ENCODE peak calls at places on chromosomes 4 and X, in six cellular contexts. One of them, this sample, is unnamed.

GRCh38 chrX:41334866-41335589 is 1.1 kb downstream of the DDX3X start:
- DNase-seq in pancreas: peak; percentile 74
- DNase-seq in left lung: peak; percentile 80
- DNase-seq in ascending aorta: peak; percentile 82
- DNase-seq in IMR-90: peak; percentile 62
- DNase-seq in upper lobe of right lung: peak; percentile 75
- DNase-seq in this sample: peak; percentile 59

GRCh38 chr4:121822796-121823504 is 733 bp downstream of the CCNA2 start:
- DNase-seq in pancreas: peak; percentile 33
- DNase-seq in left lung: no peak
- DNase-seq in ascending aorta: no peak
- DNase-seq in IMR-90: no peak
- DNase-seq in upper lobe of right lung: no peak
- DNase-seq in this sample: no peak

GRCh38 chrX:51905711-51906110 is 12.3 kb downstream of the MAGED1 start:
- DNase-seq in pancreas: no peak
- DNase-seq in left lung: no peak
- DNase-seq in ascending aorta: no peak
- DNase-seq in IMR-90: no peak
- DNase-seq in upper lobe of right lung: no peak
- DNase-seq in this sample: no peak

GRCh38 chrX:1327651-1328304 is 8.8 kb upstream of the IL3RA start:
- DNase-seq in pancreas: no peak
- DNase-seq in left lung: peak; percentile 63
- DNase-seq in ascending aorta: no peak
- DNase-seq in IMR-90: no peak
- DNase-seq in upper lobe of right lung: no peak
- DNase-seq in this sample: no peak

GRCh38 chr4:95729596-95729995 is 110.3 kb upstream of the PDHA2 start:
- DNase-seq in pancreas: no peak
- DNase-seq in left lung: no peak
- DNase-seq in ascending aorta: no peak
- DNase-seq in IMR-90: no peak
- DNase-seq in upper lobe of right lung: no peak
- DNase-seq in this sample: no peak

GRCh38 chr4:40837094-40837870 is 87.5 kb downstream of the NSUN7 start:
- DNase-seq in pancreas: no peak
- DNase-seq in left lung: no peak
- DNase-seq in ascending aorta: peak; percentile 56
- DNase-seq in IMR-90: no peak
- DNase-seq in upper lobe of right lung: no peak
- DNase-seq in this sample: peak; percentile 24

GRCh38 chrX:41481264-41482109 is 34.3 kb downstream of the NYX start:
- DNase-seq in pancreas: no peak
- DNase-seq in left lung: no peak
- DNase-seq in ascending aorta: peak; percentile 51
- DNase-seq in IMR-90: no peak
- DNase-seq in upper lobe of right lung: no peak
- DNase-seq in this sample: no peak

GRCh38 chr4:106981431-106981830 is 54.7 kb downstream of the DKK2 start:
- DNase-seq in pancreas: no peak
- DNase-seq in left lung: no peak
- DNase-seq in ascending aorta: no peak
- DNase-seq in IMR-90: no peak
- DNase-seq in upper lobe of right lung: no peak
- DNase-seq in this sample: no peak

GRCh38 chr4:98546910-98547544 is 111.4 kb downstream of the TSPAN5 start:
- DNase-seq in pancreas: no peak
- DNase-seq in left lung: no peak
- DNase-seq in ascending aorta: no peak
- DNase-seq in IMR-90: peak; percentile 54
- DNase-seq in upper lobe of right lung: no peak
- DNase-seq in this sample: peak; percentile 17

GRCh38 chr4:102466298-102466697 is 34.9 kb upstream of the NFKB1 start:
- DNase-seq in pancreas: no peak
- DNase-seq in left lung: no peak
- DNase-seq in ascending aorta: no peak
- DNase-seq in IMR-90: peak; percentile 7
- DNase-seq in upper lobe of right lung: no peak
- DNase-seq in this sample: no peak

GRCh38 chrX:46624090-46624786 is 50.7 kb downstream of the CHST7 start:
- DNase-seq in pancreas: no peak
- DNase-seq in left lung: no peak
- DNase-seq in ascending aorta: no peak
- DNase-seq in IMR-90: no peak
- DNase-seq in upper lobe of right lung: no peak
- DNase-seq in this sample: no peak

GRCh38 chr4:83771113-83771705 is 235.3 kb downstream of the GPAT3 start:
- DNase-seq in pancreas: peak; percentile 27
- DNase-seq in left lung: peak; percentile 33
- DNase-seq in ascending aorta: no peak
- DNase-seq in IMR-90: peak; percentile 60
- DNase-seq in upper lobe of right lung: no peak
- DNase-seq in this sample: peak; percentile 24

GRCh38 chr4:71113294-71113693 is 119.8 kb downstream of the DCK start:
- DNase-seq in pancreas: no peak
- DNase-seq in left lung: no peak
- DNase-seq in ascending aorta: no peak
- DNase-seq in IMR-90: no peak
- DNase-seq in upper lobe of right lung: no peak
- DNase-seq in this sample: no peak

GRCh38 chr4:147678796-147679549 is 5.0 kb downstream of the PRMT9 start:
- DNase-seq in pancreas: no peak
- DNase-seq in left lung: no peak
- DNase-seq in ascending aorta: no peak
- DNase-seq in IMR-90: peak; percentile 41
- DNase-seq in upper lobe of right lung: no peak
- DNase-seq in this sample: no peak

GRCh38 chr4:91298156-91298700 is 1005.5 kb upstream of the GRID2 start:
- DNase-seq in pancreas: no peak
- DNase-seq in left lung: no peak
- DNase-seq in ascending aorta: no peak
- DNase-seq in IMR-90: no peak
- DNase-seq in upper lobe of right lung: no peak
- DNase-seq in this sample: no peak

GRCh38 chr4:48467891-48468290 is 15.3 kb upstream of the SLC10A4 start:
- DNase-seq in pancreas: no peak
- DNase-seq in left lung: no peak
- DNase-seq in ascending aorta: no peak
- DNase-seq in IMR-90: no peak
- DNase-seq in upper lobe of right lung: no peak
- DNase-seq in this sample: no peak

GRCh38 chr4:52234539-52235174 is 183.6 kb downstream of the SPATA18 start:
- DNase-seq in pancreas: no peak
- DNase-seq in left lung: no peak
- DNase-seq in ascending aorta: no peak
- DNase-seq in IMR-90: peak; percentile 37
- DNase-seq in upper lobe of right lung: no peak
- DNase-seq in this sample: no peak

GRCh38 chrX:115068896-115069295 is 51.5 kb upstream of the IL13RA2 start:
- DNase-seq in pancreas: no peak
- DNase-seq in left lung: peak; percentile 21
- DNase-seq in ascending aorta: no peak
- DNase-seq in IMR-90: no peak
- DNase-seq in upper lobe of right lung: no peak
- DNase-seq in this sample: no peak

GRCh38 chrX:136397001-136397400 is 90.7 kb upstream of the BRS3 start:
- DNase-seq in pancreas: no peak
- DNase-seq in left lung: no peak
- DNase-seq in ascending aorta: no peak
- DNase-seq in IMR-90: no peak
- DNase-seq in upper lobe of right lung: no peak
- DNase-seq in this sample: no peak

GRCh38 chr4:1948892-1949436 is 59.8 kb downstream of the NELFA start:
- DNase-seq in pancreas: no peak
- DNase-seq in left lung: no peak
- DNase-seq in ascending aorta: no peak
- DNase-seq in IMR-90: no peak
- DNase-seq in upper lobe of right lung: no peak
- DNase-seq in this sample: no peak
- TF ChIP-seq CTCF in pancreas: no peak
- TF ChIP-seq CTCF in left lung: no peak
- TF ChIP-seq CTCF in ascending aorta: no peak
- TF ChIP-seq CTCF in IMR-90: no peak
- TF ChIP-seq CTCF in upper lobe of right lung: no peak
- TF ChIP-seq CTCF in this sample: no peak

GRCh38 chr4:3766207-3766790 is at the start of gene ADRA2C:
- DNase-seq in pancreas: no peak
- DNase-seq in left lung: no peak
- DNase-seq in ascending aorta: no peak
- DNase-seq in IMR-90: no peak
- DNase-seq in upper lobe of right lung: no peak
- DNase-seq in this sample: peak; percentile 25

GRCh38 chr4:3762753-3763511 is 3.3 kb upstream of the ADRA2C start:
- DNase-seq in pancreas: no peak
- DNase-seq in left lung: no peak
- DNase-seq in ascending aorta: no peak
- DNase-seq in IMR-90: no peak
- DNase-seq in upper lobe of right lung: no peak
- DNase-seq in this sample: no peak

GRCh38 chr4:3766791-3767561 is 791 bp downstream of the ADRA2C start:
- DNase-seq in pancreas: no peak
- DNase-seq in left lung: no peak
- DNase-seq in ascending aorta: peak; percentile 80
- DNase-seq in IMR-90: no peak
- DNase-seq in upper lobe of right lung: no peak
- DNase-seq in this sample: no peak

GRCh38 chr4:3767569-3768288 is 1.5 kb downstream of the ADRA2C start:
- DNase-seq in pancreas: no peak
- DNase-seq in left lung: no peak
- DNase-seq in ascending aorta: no peak
- DNase-seq in IMR-90: no peak
- DNase-seq in upper lobe of right lung: no peak
- DNase-seq in this sample: no peak

GRCh38 chr4:3765271-3766206 is 646 bp upstream of the ADRA2C start:
- DNase-seq in pancreas: peak; percentile 40
- DNase-seq in left lung: no peak
- DNase-seq in ascending aorta: peak; percentile 89
- DNase-seq in IMR-90: peak; percentile 42
- DNase-seq in upper lobe of right lung: no peak
- DNase-seq in this sample: peak; percentile 20
- H3K4me1 ChIP-seq in pancreas: no peaks in the 10 kb centered on the region
- H3K4me1 ChIP-seq in left lung: peaks cover 8% of the 10 kb centered on the region
- H3K4me1 ChIP-seq in ascending aorta: no peaks in the 10 kb centered on the region
- H3K4me1 ChIP-seq in IMR-90: peaks cover 2% of the 10 kb centered on the region
- H3K4me1 ChIP-seq in upper lobe of right lung: no peaks in the 10 kb centered on the region
- H3K4me1 ChIP-seq in this sample: no peaks in the 10 kb centered on the region

DNA sequence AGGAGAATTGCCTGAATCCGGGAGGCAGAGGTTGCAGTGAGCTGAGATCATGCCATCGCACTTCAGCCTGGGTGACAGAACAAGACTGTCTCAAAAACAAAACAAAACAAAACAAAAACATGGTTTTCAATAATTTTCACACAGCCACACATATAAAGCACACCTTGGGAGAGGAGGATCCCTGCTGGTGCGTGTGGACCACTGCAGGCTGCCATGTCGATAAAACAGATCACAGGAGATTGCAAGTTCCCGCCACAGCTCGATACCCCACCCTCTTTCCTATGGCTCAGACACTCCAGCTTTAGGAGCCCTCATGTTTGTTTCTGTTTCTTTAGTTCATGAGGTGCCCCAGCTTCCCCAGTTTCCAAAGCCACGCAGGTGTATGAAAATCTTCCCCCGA is 31.3 kb upstream of the CLDN24 start:
- DNase-seq in pancreas: no peak
- DNase-seq in left lung: no peak
- DNase-seq in ascending aorta: peak; percentile 4
- DNase-seq in IMR-90: no peak
- DNase-seq in upper lobe of right lung: no peak
- DNase-seq in this sample: no peak
- TF ChIP-seq CTCF in pancreas: no peak
- TF ChIP-seq CTCF in left lung: no peak
- TF ChIP-seq CTCF in ascending aorta: no peak
- TF ChIP-seq CTCF in IMR-90: no peak
- TF ChIP-seq CTCF in upper lobe of right lung: no peak
- TF ChIP-seq CTCF in this sample: no peak

GRCh38 chrX:107563851-107564250 is 64.5 kb upstream of the PRPS1 start:
- DNase-seq in pancreas: no peak
- DNase-seq in left lung: no peak
- DNase-seq in ascending aorta: no peak
- DNase-seq in IMR-90: no peak
- DNase-seq in upper lobe of right lung: no peak
- DNase-seq in this sample: no peak

GRCh38 chrX:107561468-107562215 is 66.7 kb upstream of the PRPS1 start:
- DNase-seq in pancreas: no peak
- DNase-seq in left lung: no peak
- DNase-seq in ascending aorta: no peak
- DNase-seq in IMR-90: peak; percentile 35
- DNase-seq in upper lobe of right lung: no peak
- DNase-seq in this sample: no peak

GRCh38 chrX:107559506-107559905 is 68.8 kb upstream of the PRPS1 start:
- DNase-seq in pancreas: no peak
- DNase-seq in left lung: no peak
- DNase-seq in ascending aorta: no peak
- DNase-seq in IMR-90: peak; percentile 16
- DNase-seq in upper lobe of right lung: no peak
- DNase-seq in this sample: no peak

GRCh38 chrX:107565005-107565404 is 63.3 kb upstream of the PRPS1 start:
- DNase-seq in pancreas: no peak
- DNase-seq in left lung: no peak
- DNase-seq in ascending aorta: no peak
- DNase-seq in IMR-90: no peak
- DNase-seq in upper lobe of right lung: no peak
- DNase-seq in this sample: no peak

GRCh38 chrX:107562482-107562881 is 65.8 kb upstream of the PRPS1 start:
- DNase-seq in pancreas: no peak
- DNase-seq in left lung: no peak
- DNase-seq in ascending aorta: no peak
- DNase-seq in IMR-90: peak; percentile 88
- DNase-seq in upper lobe of right lung: no peak
- DNase-seq in this sample: no peak
- H3K4me1 ChIP-seq in pancreas: no peaks in the 10 kb centered on the region
- H3K4me1 ChIP-seq in left lung: no peaks in the 10 kb centered on the region
- H3K4me1 ChIP-seq in ascending aorta: no peaks in the 10 kb centered on the region
- H3K4me1 ChIP-seq in IMR-90: peaks cover 22% of the 10 kb centered on the region
- H3K4me1 ChIP-seq in upper lobe of right lung: no peaks in the 10 kb centered on the region
- H3K4me1 ChIP-seq in this sample: no peaks in the 10 kb centered on the region

GRCh38 chrX:57573754-57574153 is 18.1 kb upstream of the ZXDB start:
- DNase-seq in pancreas: no peak
- DNase-seq in left lung: no peak
- DNase-seq in ascending aorta: no peak
- DNase-seq in IMR-90: peak; percentile 17
- DNase-seq in upper lobe of right lung: no peak
- DNase-seq in this sample: no peak
- TF ChIP-seq CTCF in pancreas: peak; percentile 14
- TF ChIP-seq CTCF in left lung: peak; percentile 14
- TF ChIP-seq CTCF in ascending aorta: peak; percentile 45
- TF ChIP-seq CTCF in IMR-90: peak; percentile 54
- TF ChIP-seq CTCF in upper lobe of right lung: peak; percentile 34
- TF ChIP-seq CTCF in this sample: peak; percentile 43

GRCh38 chr4:182245041-182245440 is 1.8 kb downstream of the TENM3 start:
- DNase-seq in pancreas: no peak
- DNase-seq in left lung: no peak
- DNase-seq in ascending aorta: no peak
- DNase-seq in IMR-90: no peak
- DNase-seq in upper lobe of right lung: no peak
- DNase-seq in this sample: no peak
- H3K4me1 ChIP-seq in pancreas: no peaks in the 10 kb centered on the region
- H3K4me1 ChIP-seq in left lung: no peaks in the 10 kb centered on the region
- H3K4me1 ChIP-seq in ascending aorta: no peaks in the 10 kb centered on the region
- H3K4me1 ChIP-seq in IMR-90: peaks cover 9% of the 10 kb centered on the region
- H3K4me1 ChIP-seq in upper lobe of right lung: no peaks in the 10 kb centered on the region
- H3K4me1 ChIP-seq in this sample: no peaks in the 10 kb centered on the region

This sample was measured in heart right ventricle.